ENCODE peak calls at places on chromosomes 5 and 9, in seven cellular contexts. A, H, W, I, D, O and U are unnamed samples.

GRCh38 chr5:139377226-139377625 is 5.9 kb downstream of the SLC23A1 start:
- DNase-seq in A (no peak), H (no peak), W (no peak), I (no peak), D (no peak), O (no peak), U (peak; percentile 46)

GRCh38 chr5:167639213-167639612 is 652.2 kb upstream of the WWC1 start:
- DNase-seq in A (no peak), H (no peak), W (no peak), I (no peak), D (no peak), O (no peak), U (no peak)

GRCh38 chr9:91658513-91659105 is 235.0 kb upstream of the NFIL3 start:
- DNase-seq in A (no peak), H (no peak), W (no peak), I (no peak), D (no peak), O (no peak), U (no peak)

GRCh38 chr5:115758356-115758755 is 58.1 kb downstream of the CDO1 start:
- DNase-seq in A (no peak), H (no peak), W (no peak), I (no peak), D (no peak), O (no peak), U (no peak)

GRCh38 chr5:21806271-21806670 is 1046.9 kb downstream of the CDH12 start:
- DNase-seq in A (no peak), H (no peak), W (no peak), I (no peak), D (no peak), O (no peak), U (no peak)

GRCh38 chr9:121545875-121546423 is 46.3 kb upstream of the GGTA1 start:
- DNase-seq in A (peak; percentile 94), H (peak; percentile 89), W (peak; percentile 98), I (peak; percentile 92), D (peak; percentile 49), O (peak; percentile 91), U (peak; percentile 98)

GRCh38 chr9:33162721-33163311 is 4.3 kb downstream of the B4GALT1 start:
- DNase-seq in A (no peak), H (peak; percentile 76), W (no peak), I (peak; percentile 90), D (no peak), O (peak; percentile 55), U (peak; percentile 90)

GRCh38 chr5:148828461-148829247 is 2.2 kb downstream of the ADRB2 start:
- DNase-seq in A (no peak), H (no peak), W (no peak), I (no peak), D (no peak), O (no peak), U (no peak)

GRCh38 chr5:179187681-179188575 is 127.8 kb downstream of the ZNF354C start:
- DNase-seq in A (no peak), H (no peak), W (peak; percentile 24), I (no peak), D (no peak), O (no peak), U (no peak)

GRCh38 chr9:136305822-136306690 is 2.2 kb upstream of the CCDC187 start:
- DNase-seq in A (no peak), H (no peak), W (no peak), I (no peak), D (no peak), O (no peak), U (no peak)

GRCh38 chr5:43560128-43560527 is 3.3 kb upstream of the PAIP1 start:
- DNase-seq in A (no peak), H (no peak), W (no peak), I (no peak), D (no peak), O (no peak), U (no peak)

GRCh38 chr9:136048560-136049411 is 46.3 kb downstream of the NACC2 start:
- DNase-seq in A (peak; percentile 25), H (no peak), W (peak; percentile 66), I (no peak), D (no peak), O (no peak), U (peak; percentile 67)

GRCh38 chr5:124651663-124652513 is 94.6 kb downstream of the ZNF608 start:
- DNase-seq in A (peak; percentile 37), H (peak; percentile 52), W (peak; percentile 91), I (peak; percentile 69), D (no peak), O (peak; percentile 79), U (peak; percentile 91)

GRCh38 chr9:36572515-36573418 is at the start of gene MELK:
- DNase-seq in A (peak; percentile 94), H (peak; percentile 71), W (peak; percentile 90), I (peak; percentile 35), D (no peak), O (peak; percentile 95), U (peak; percentile 81)

GRCh38 chr5:11946317-11946716 is 42.1 kb upstream of the CTNND2 start:
- DNase-seq in A (no peak), H (no peak), W (no peak), I (no peak), D (no peak), O (no peak), U (no peak)

GRCh38 chr9:129484325-129485000 is 136.4 kb downstream of the C9orf50 start:
- DNase-seq in A (no peak), H (no peak), W (no peak), I (no peak), D (no peak), O (no peak), U (no peak)

GRCh38 chr9:129481824-129482511 is 138.9 kb downstream of the C9orf50 start:
- DNase-seq in A (no peak), H (no peak), W (peak; percentile 83), I (no peak), D (no peak), O (no peak), U (no peak)

GRCh38 chr9:129482521-129483466 is 138.1 kb downstream of the C9orf50 start:
- DNase-seq in A (no peak), H (no peak), W (peak; percentile 88), I (peak; percentile 87), D (no peak), O (no peak), U (peak; percentile 96)

GRCh38 chr9:129485140-129485758 is 135.7 kb downstream of the C9orf50 start:
- DNase-seq in A (no peak), H (no peak), W (no peak), I (no peak), D (no peak), O (no peak), U (no peak)

DNA sequence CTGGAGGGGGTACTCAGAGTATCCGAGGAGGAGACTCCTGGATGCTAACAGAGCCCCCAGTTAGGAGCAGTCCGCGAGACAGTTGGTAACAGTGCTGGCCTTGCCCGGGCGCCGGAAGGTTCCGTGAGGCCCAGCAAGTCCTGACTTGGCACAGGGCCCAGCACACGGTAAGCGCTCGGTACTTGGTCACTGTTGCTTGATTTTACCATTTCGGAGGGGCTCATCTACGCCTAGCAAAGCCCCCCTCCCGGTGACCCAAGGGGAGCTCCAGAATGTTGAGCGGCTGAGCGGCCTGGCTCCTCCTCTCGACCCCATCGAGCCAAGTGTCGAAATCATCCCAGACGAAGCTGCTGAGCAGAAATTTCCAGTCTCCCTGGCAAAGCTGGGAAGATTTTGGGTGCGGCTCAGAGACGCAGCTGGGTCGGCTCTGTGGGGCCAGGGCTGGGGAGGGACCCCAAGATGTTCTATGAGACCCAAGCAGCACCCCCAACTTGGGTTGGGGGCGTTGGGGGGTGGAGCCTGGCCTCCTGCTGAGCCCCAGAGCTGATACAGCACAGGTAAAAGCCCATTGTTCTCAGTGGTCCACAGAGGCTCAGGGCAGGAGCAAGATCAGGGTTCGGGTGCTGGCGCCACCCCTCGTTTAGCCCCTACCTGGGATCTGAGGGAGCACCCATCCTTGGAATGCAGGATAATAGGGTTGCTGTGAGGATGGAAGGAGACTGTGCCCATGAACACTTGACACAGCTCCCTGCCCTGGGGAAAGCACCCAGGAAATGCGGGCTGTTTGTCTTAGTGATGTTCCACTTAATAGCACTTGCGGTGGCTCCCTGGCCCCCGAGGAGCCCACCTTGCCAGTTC is 137.2 kb downstream of the C9orf50 start:
- DNase-seq in A (no peak), H (no peak), W (peak; percentile 91), I (peak; percentile 92), D (no peak), O (peak; percentile 79), U (peak; percentile 98)
- TF ChIP-seq POLR2A in A (no peak), H (no peak), W (peak; percentile 74), I (peak; percentile 58), D (peak; percentile 69), O (no peak), U (peak; percentile 53)

DNA sequence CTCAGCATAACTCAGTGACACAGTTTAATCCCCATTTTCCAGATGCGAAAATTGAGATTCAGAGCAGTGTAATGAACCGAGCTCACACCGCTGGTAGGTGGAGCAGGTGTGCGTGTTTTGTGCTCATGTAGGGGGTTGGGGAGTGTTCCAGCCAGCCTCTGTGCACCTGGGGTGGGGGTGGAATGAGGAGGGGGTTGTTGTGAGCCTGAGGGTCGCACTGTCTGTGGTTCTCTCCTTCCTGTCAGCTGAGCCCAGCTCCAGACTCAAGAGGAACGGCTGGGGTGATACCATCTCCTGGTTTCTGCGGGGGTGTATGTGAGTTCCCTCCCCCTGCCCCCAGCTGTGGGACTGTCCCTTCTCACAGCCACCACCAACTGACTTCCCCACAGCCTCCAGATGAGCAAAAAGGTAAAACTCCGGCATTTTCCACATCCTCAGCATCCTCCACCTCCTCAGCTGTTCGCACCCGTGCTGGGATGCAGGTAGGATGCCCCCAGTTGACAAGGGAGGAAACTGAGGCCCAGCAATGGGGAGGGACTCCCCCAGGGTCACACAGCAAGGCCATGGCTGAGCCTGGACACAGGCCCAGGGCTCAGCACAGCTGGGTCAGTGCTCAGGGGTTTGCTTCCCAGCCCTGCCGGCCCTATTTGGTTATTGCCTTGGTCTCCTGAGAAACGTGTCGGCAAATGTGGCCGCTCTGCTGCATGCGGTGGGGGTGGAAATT is 2.1 kb downstream of the SH2D3C start:
- DNase-seq in A (peak; percentile 60), H (no peak), W (no peak), I (no peak), D (no peak), O (no peak), U (no peak)
- TF ChIP-seq POLR2A in A (no peak), H (no peak), W (no peak), I (no peak), D (no peak), O (no peak), U (no peak)

DNA sequence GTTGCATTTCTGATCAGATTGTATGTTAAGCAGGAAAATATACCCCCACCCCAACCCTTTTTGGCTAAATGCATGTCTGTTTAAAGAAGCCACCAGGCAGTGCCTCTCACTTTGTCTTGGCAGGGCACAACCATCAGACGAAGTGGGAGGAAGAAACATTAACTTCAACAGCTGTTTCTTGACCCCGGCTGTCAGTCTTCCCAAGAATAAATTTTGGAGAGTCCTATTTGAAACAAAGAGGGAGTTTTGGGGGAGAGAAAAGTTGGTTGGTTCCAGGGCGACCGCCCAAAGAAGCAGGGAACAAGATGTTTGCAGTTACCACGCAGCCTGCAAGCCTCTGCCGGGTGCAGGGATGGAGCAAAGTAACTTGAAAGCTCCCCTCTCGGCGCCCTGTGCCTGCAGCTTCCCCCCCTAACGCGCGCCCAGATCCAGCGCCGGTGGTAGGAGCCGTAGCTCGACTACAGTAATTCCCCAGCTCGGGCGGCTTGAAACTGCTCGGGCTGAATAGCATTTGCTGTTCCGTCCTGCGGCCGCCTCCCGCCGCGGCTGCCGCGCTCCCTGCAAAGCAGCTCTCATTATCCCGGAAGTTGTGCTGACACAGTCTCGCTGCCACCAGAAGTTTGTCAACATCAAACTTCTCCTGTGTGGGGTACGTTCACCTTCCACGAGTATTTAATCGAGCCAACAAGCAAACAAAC is 100.7 kb upstream of the SSBP2 start:
- DNase-seq in A (peak; percentile 67), H (peak; percentile 58), W (peak; percentile 97), I (peak; percentile 92), D (peak; percentile 62), O (peak; percentile 89), U (peak; percentile 98)
- TF ChIP-seq POLR2A in A (peak; percentile 70), H (no peak), W (peak; percentile 58), I (peak; percentile 30), D (no peak), O (no peak), U (no peak)

GRCh38 chr5:150104550-150104870 is 18.2 kb upstream of the CSF1R start:
- DNase-seq in A (no peak), H (no peak), W (no peak), I (no peak), D (no peak), O (no peak), U (no peak)
- TF ChIP-seq POLR2A in A (no peak), H (no peak), W (no peak), I (no peak), D (no peak), O (no peak), U (no peak)